ENCODE peak calls at places on chromosomes 12 and 14, in seven cellular contexts. O, H, S, E, U, L and V are unnamed samples.

GRCh38 chr12:53219956-53220856 is 11.8 kb downstream of the RARG start:
- DNase-seq in O (peak; percentile 63), H (peak; percentile 53), S (peak; percentile 80), E (no peak), U (no peak), L (peak; percentile 75), V (peak; percentile 61)

GRCh38 chr12:130965668-130966067 is 12.0 kb downstream of the ADGRD1 start:
- DNase-seq in O (no peak), H (no peak), S (no peak), E (no peak), U (no peak), L (no peak), V (no peak)

GRCh38 chr12:114829833-114830232 is 145.9 kb upstream of the TBX3 start:
- DNase-seq in O (no peak), H (no peak), S (no peak), E (no peak), U (no peak), L (no peak), V (peak; percentile 67)

GRCh38 chr12:100927825-100928224 is 133.2 kb downstream of the ANO4 start:
- DNase-seq in O (no peak), H (no peak), S (no peak), E (no peak), U (no peak), L (peak; percentile 33), V (no peak)

GRCh38 chr12:80472912-80473500 is 29.0 kb downstream of the PTPRQ start:
- DNase-seq in O (no peak), H (peak; percentile 21), S (no peak), E (peak; percentile 7), U (no peak), L (peak; percentile 5), V (peak; percentile 7)

GRCh38 chr14:85534435-85534834 is 4.5 kb downstream of the FLRT2 start:
- DNase-seq in O (peak; percentile 31), H (no peak), S (no peak), E (no peak), U (no peak), L (peak; percentile 6), V (no peak)

GRCh38 chr12:15193927-15194326 is 27.3 kb downstream of the RERG start:
- DNase-seq in O (no peak), H (no peak), S (no peak), E (no peak), U (no peak), L (no peak), V (no peak)

GRCh38 chr12:78891646-78892353 is 27.2 kb downstream of the SYT1 start:
- DNase-seq in O (no peak), H (no peak), S (no peak), E (no peak), U (no peak), L (no peak), V (no peak)

GRCh38 chr14:92549853-92550244 is 36.3 kb downstream of the RIN3 start:
- DNase-seq in O (peak; percentile 79), H (no peak), S (no peak), E (no peak), U (peak; percentile 85), L (no peak), V (no peak)

GRCh38 chr12:124740691-124741137 is 123.0 kb downstream of the SCARB1 start:
- DNase-seq in O (no peak), H (peak; percentile 81), S (no peak), E (no peak), U (peak; percentile 84), L (peak; percentile 23), V (peak; percentile 40)

GRCh38 chr12:53290661-53291060 is 4.7 kb upstream of the PFDN5 start:
- DNase-seq in O (no peak), H (no peak), S (no peak), E (no peak), U (no peak), L (no peak), V (no peak)

GRCh38 chr14:100605230-100605629 is 18.0 kb upstream of the BEGAIN start:
- DNase-seq in O (no peak), H (no peak), S (no peak), E (no peak), U (peak; percentile 51), L (no peak), V (no peak)

GRCh38 chr14:92254786-92255185 is 68.2 kb upstream of the SLC24A4 start:
- DNase-seq in O (peak; percentile 70), H (no peak), S (peak; percentile 42), E (no peak), U (peak; percentile 69), L (peak; percentile 85), V (no peak)

GRCh38 chr12:117180790-117181467 is 9.3 kb downstream of the FBXO21 start:
- DNase-seq in O (no peak), H (no peak), S (no peak), E (no peak), U (no peak), L (no peak), V (no peak)

GRCh38 chr12:42143401-42144173 is 1.1 kb downstream of the GXYLT1 start:
- DNase-seq in O (no peak), H (no peak), S (no peak), E (no peak), U (no peak), L (no peak), V (peak; percentile 29)

GRCh38 chr12:90036641-90037040 is 328.0 kb upstream of the ATP2B1 start:
- DNase-seq in O (no peak), H (no peak), S (no peak), E (no peak), U (no peak), L (peak; percentile 42), V (no peak)

GRCh38 chr14:52059614-52060013 is 9.2 kb downstream of the NID2 start:
- DNase-seq in O (no peak), H (no peak), S (no peak), E (no peak), U (no peak), L (no peak), V (no peak)

GRCh38 chr12:52347016-52347415 is 20.3 kb downstream of the KRT85 start:
- DNase-seq in O (no peak), H (no peak), S (no peak), E (no peak), U (peak; percentile 43), L (no peak), V (peak; percentile 68)

GRCh38 chr14:72812292-72812851 is 81.5 kb downstream of the DPF3 start:
- DNase-seq in O (no peak), H (peak; percentile 2), S (no peak), E (no peak), U (peak; percentile 94), L (peak; percentile 73), V (no peak)
- H3K27me3 ChIP-seq in O (no peaks in the 10 kb centered on the region), H (no peaks in the 10 kb centered on the region), S (no peaks in the 10 kb centered on the region), E (no peaks in the 10 kb centered on the region), U (no peaks in the 10 kb centered on the region), L (no peaks in the 10 kb centered on the region), V (no peaks in the 10 kb centered on the region)

DNA sequence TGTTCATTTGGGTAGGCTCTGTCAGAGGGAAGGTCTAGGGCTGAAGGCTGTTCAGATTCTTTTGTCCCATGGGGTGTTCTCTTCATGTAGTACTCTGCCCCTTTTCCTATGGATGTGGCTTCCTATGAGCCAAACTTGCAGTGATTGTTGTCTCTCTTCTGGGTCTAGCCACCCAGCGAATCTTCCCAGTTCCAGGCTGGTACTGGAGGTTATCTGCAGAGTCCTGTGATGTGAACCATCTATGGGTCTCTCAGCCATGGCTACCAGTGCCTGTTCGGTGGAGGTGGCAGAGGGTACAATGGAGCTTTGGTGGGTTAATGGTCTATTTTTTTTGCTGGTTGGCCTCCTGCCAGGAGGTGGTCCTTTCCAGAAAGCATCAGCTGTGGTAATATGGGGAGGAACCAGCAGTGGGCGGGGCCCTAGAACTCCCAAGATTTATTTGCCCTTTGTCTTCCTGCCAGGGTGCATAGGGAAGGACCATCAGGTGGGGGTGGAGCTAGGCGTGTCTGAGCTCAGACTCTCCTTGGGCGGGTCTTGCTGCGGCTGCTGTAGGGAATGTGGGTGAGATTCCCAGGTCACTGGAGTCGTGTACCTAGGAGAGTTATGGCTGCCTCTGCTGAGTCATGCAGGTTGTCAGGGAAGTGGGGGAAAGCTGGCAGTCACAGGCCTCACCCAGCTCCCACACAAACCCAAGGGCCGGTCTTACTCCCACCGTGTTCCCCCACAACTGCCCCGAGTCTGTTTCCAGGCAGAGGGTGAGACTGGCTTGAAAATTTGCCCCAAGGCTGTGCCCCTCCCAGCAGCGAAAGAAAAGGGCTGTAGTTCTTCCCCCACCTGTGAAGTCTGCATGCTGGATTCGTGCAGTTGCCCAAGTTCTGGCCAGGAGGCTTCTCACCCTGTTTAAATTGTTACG is 17.5 kb downstream of the MTRFR start:
- DNase-seq in O (no peak), H (peak; percentile 41), S (peak; percentile 94), E (no peak), U (no peak), L (no peak), V (peak; percentile 98)
- H3K4me3 ChIP-seq in O (no peak overlapping the region), H (no peak overlapping the region), S (no peak overlapping the region), E (no peak overlapping the region), U (no peak overlapping the region), L (no peak overlapping the region), V (no peak overlapping the region)

GRCh38 chr12:65508281-65509035 is 230.0 kb downstream of the MSRB3 start:
- DNase-seq in O (no peak), H (no peak), S (no peak), E (no peak), U (no peak), L (no peak), V (no peak)

GRCh38 chr12:65511134-65511912 is 232.8 kb downstream of the MSRB3 start:
- DNase-seq in O (no peak), H (no peak), S (no peak), E (no peak), U (peak; percentile 67), L (peak; percentile 91), V (no peak)

GRCh38 chr12:65510584-65511050 is 232.1 kb downstream of the MSRB3 start:
- DNase-seq in O (peak; percentile 21), H (no peak), S (peak; percentile 41), E (no peak), U (no peak), L (peak; percentile 89), V (peak; percentile 64)

GRCh38 chr12:65509953-65510352 is 231.5 kb downstream of the MSRB3 start:
- DNase-seq in O (no peak), H (no peak), S (no peak), E (no peak), U (no peak), L (peak; percentile 80), V (no peak)

DNA sequence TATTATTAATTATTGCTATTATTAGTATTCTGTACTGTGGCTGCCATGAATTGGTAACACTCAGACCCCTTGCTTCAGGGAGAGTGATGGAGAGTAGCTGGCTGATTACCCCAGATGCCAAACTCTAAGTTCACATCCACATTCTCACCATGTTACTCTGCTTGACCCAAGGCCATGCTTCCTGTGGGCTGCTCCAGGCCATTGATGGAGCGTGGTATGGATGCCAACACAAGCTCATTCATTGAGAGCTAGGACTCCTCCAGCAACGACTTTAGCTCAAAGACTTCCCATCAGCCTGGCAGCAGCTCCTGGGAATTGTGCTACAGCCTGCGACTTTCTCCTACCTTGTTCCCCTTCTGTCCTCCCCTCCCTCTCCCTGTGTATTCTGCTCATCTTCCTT is 233.4 kb downstream of the MSRB3 start:
- DNase-seq in O (no peak), H (no peak), S (no peak), E (no peak), U (no peak), L (peak; percentile 75), V (no peak)
- H3K27me3 ChIP-seq in O (no peaks in the 10 kb centered on the region), H (no peaks in the 10 kb centered on the region), S (no peaks in the 10 kb centered on the region), E (peaks cover 8% of the 10 kb centered on the region), U (no peaks in the 10 kb centered on the region), L (no peaks in the 10 kb centered on the region), V (peaks cover 2% of the 10 kb centered on the region)

DNA sequence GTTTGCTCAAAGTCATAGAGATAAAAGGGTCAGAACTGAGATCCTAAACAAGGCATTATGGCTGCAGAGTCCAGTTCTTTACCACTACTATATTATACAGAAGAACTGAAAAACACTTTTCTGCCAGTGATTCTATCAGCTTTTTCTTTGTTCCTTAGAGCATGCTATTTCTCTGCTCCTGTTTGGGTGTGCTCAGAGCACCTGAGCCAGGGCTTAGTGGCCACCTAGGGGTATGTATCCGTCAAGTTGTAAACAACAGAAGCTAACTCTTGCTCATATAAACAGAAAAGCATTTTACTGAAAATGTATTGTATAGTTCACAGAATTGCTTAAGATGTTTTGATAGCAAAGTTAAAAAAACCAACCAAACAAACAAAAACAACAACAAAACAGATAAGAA is 470.8 kb downstream of the SLC16A7 start:
- DNase-seq in O (no peak), H (no peak), S (no peak), E (no peak), U (no peak), L (no peak), V (no peak)
- H3K4me3 ChIP-seq in O (no peak overlapping the region), H (no peak overlapping the region), S (no peak overlapping the region), E (no peak overlapping the region), U (no peak overlapping the region), L (no peak overlapping the region), V (no peak overlapping the region)